ENCODE peak calls at places on chromosomes 12 and 14, in nine cellular contexts. Q, M, W, I, U, N, K, G and S are unnamed samples.

GRCh38 chr14:37230551-37231194 is 32.9 kb downstream of the MIPOL1 start:
- DNase-seq in Q (no peak), M (no peak), W (peak), I (peak), U (peak), N (no peak), K (no peak), G (peak), S (peak)

GRCh38 chr12:104672096-104672445 is 215.3 kb downstream of the CHST11 start:
- DNase-seq in Q (no peak), M (no peak), W (no peak), I (no peak), U (no peak), N (no peak), K (no peak), G (no peak), S (no peak)

GRCh38 chr12:111431772-111432171 is 26.0 kb downstream of the SH2B3 start:
- DNase-seq in Q (no peak), M (no peak), W (no peak), I (no peak), U (no peak), N (no peak), K (no peak), G (no peak), S (no peak)

GRCh38 chr12:116619246-116619645 is 60.1 kb downstream of the MAP1LC3B2 start:
- DNase-seq in Q (no peak), M (no peak), W (no peak), I (no peak), U (no peak), N (no peak), K (no peak), G (no peak), S (no peak)

GRCh38 chr12:113980537-113981337 is 14.6 kb upstream of the RBM19 start:
- DNase-seq in Q (peak), M (no peak), W (peak), I (peak), U (peak), N (no peak), K (no peak), G (peak), S (peak)

GRCh38 chr12:7645395-7646177 is 20.1 kb downstream of the APOBEC1 start:
- DNase-seq in Q (no peak), M (no peak), W (peak), I (peak), U (peak), N (no peak), K (no peak), G (peak), S (peak)

GRCh38 chr12:122228092-122228491 is 2.2 kb upstream of the DIABLO start:
- DNase-seq in Q (no peak), M (no peak), W (no peak), I (no peak), U (no peak), N (no peak), K (no peak), G (no peak), S (no peak)

GRCh38 chr14:54881235-54881760 is 21.3 kb downstream of the GCH1 start:
- DNase-seq in Q (no peak), M (no peak), W (peak), I (no peak), U (peak), N (no peak), K (no peak), G (no peak), S (peak)

GRCh38 chr12:124919646-124920352 is 5.3 kb upstream of the UBC start:
- DNase-seq in Q (no peak), M (no peak), W (peak), I (no peak), U (peak), N (no peak), K (no peak), G (no peak), S (no peak)

GRCh38 chr14:71246539-71246938 is 339.3 kb downstream of the PCNX1 start:
- DNase-seq in Q (no peak), M (no peak), W (no peak), I (no peak), U (no peak), N (no peak), K (no peak), G (no peak), S (no peak)

GRCh38 chr14:71245659-71246361 is 338.6 kb downstream of the PCNX1 start:
- DNase-seq in Q (no peak), M (no peak), W (no peak), I (no peak), U (no peak), N (no peak), K (no peak), G (no peak), S (no peak)

GRCh38 chr14:71243697-71244096 is 336.4 kb downstream of the PCNX1 start:
- DNase-seq in Q (no peak), M (no peak), W (peak), I (no peak), U (no peak), N (no peak), K (no peak), G (no peak), S (no peak)

GRCh38 chr14:71242237-71242748 is 335.0 kb downstream of the PCNX1 start:
- DNase-seq in Q (no peak), M (no peak), W (peak), I (no peak), U (no peak), N (no peak), K (no peak), G (no peak), S (no peak)

DNA sequence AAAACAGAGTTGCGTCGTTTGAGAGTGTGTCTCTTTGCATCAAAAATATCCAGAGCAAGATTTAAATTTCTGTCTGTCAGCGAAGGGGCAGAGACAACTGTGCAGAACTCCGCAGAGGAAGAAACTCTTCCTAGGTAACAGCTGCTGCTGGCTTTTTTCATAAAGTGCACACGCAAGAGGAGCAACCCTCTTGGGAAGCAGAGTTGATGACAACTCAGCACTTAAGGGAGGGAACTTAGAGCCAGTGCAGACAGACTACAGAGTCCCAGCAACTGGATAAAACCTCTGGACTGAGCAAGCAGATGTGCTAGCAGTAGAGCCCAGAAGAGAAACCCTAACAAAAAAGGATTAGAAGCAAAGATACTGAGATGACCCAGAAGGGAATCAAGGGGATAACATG is 337.1 kb downstream of the PCNX1 start:
- DNase-seq in Q (no peak), M (no peak), W (peak), I (no peak), U (no peak), N (no peak), K (no peak), G (no peak), S (no peak)
- TF ChIP-seq CTCF in Q (no peak), M (no peak), W (no peak), I (no peak), U (no peak), N (no peak), K (no peak), G (no peak), S (no peak)

GRCh38 chr14:77139540-77140342 is 1.9 kb downstream of the ZDHHC22 start:
- DNase-seq in Q (peak), M (no peak), W (no peak), I (peak), U (peak), N (no peak), K (no peak), G (peak), S (peak)
- TF ChIP-seq CTCF in Q (peak), M (peak), W (peak), I (peak), U (peak), N (peak), K (no peak), G (peak), S (peak)

DNA sequence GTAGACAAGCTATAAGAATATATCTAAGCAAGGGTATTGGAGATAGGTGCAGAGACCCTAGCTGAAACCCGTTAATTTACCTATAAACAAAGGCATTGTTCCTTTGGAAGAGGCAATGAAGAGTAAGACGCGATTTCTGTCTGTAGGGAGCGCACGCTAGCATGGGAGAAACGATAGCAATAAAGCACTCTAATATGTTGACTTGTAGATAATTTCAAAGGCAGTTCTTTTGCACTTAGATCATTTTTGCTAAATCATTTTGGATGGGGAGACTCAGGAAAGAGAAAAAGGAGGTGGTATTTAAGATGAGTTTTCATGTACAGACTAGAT is 648 bp downstream of the CCDC77 start:
- DNase-seq in Q (no peak), M (no peak), W (peak), I (no peak), U (peak), N (no peak), K (no peak), G (peak), S (no peak)
- TF ChIP-seq CTCF in Q (peak), M (no peak), W (peak), I (peak), U (peak), N (no peak), K (no peak), G (peak), S (peak)

DNA sequence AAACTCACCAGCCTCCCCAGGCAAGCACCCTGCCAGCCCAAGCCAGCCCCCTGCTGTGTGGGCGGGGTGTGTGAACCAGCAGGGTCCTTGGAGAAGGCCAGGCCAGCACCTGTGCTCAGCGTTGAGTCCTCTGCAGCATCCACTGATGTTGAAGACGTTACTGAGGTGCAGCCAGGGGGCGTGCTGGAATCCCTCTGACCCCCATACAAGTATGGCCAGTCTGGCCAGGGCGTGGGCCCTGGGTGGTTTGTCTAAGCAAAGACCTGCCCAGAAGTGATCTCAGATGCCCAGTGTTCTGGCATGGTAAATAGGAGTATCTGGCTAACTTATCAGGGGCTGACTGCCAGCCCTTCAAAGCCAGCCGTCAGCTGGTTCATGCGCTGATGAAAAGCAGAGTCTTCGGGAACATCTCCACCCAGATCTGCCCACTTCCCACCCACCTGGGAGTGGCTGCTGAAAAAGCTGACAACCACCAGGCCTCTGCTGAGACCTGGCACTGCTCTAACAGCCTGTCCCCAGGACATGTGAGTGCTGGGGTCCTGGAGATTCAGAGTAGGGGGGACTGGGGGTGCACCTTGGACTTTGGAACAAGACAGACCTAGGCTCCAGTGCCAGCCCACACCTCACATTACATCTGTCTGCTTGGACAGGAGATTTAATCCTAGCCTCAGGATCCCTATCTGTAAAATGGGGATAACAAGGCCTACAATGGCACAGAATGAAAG is 41.1 kb downstream of the ACTN1 start:
- DNase-seq in Q (no peak), M (no peak), W (peak), I (no peak), U (no peak), N (no peak), K (no peak), G (no peak), S (no peak)
- TF ChIP-seq CTCF in Q (peak), M (peak), W (peak), I (peak), U (no peak), N (peak), K (peak), G (peak), S (no peak)

GRCh38 chr14:60734465-60735242 is at the start of gene MNAT1:
- DNase-seq in Q (peak), M (peak), W (peak), I (peak), U (peak), N (peak), K (peak), G (peak), S (peak)

GRCh38 chr14:60736494-60736893 is 1.9 kb downstream of the MNAT1 start:
- DNase-seq in Q (no peak), M (no peak), W (peak), I (no peak), U (no peak), N (no peak), K (no peak), G (peak), S (no peak)

DNA sequence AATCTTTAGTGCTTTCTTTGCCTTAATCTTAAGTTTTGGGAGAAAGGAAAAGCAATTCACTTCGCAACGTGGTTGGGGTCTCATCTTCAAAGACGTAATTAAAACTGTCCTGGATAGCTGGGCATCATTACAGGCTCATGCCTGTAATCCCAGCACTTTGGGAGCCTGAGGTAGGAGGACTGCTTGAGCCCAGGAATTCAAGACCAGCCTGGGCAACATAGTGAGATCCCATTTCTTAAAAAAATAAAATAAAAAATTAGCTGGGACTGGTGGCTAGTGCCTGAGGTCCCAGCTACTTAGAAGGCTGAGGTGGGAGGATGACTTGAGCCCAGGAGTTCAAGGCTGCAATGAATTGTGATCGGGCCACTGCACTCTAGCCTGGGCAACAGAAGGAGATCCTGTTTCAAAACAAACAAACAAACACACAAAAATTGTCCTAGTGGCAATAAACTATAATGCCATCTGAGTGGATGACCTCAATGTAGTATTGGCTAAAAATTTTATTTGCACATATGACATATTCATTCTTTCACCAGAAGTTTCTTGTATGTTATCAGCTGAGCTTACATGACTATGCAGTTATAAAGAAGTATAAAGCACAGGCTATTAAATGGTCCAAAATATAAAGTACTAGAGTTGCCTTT is 1.6 kb upstream of the MNAT1 start:
- DNase-seq in Q (no peak), M (no peak), W (no peak), I (no peak), U (no peak), N (no peak), K (no peak), G (no peak), S (no peak)
- TF ChIP-seq CTCF in Q (no peak), M (no peak), W (no peak), I (no peak), U (no peak), N (no peak), K (no peak), G (no peak), S (no peak)

DNA sequence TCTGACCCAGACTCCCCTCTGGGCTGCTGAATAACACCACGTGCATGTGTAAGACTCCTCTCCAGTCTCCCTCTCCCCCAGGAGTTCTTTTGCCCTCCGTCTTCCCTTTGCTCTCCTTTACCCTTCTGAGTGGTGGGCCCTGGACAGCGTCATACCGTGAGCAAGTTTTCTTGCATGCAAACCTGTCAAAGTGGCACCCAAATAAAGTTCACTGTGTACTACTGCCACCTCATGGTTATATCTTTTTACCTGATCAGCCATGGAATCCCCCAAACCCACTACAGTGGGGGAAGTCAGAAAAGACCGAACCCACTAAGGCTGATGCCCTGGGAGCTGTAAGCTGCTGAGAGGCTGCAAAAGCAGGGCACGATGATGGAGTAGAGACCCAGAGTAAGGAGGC is 131.1 kb upstream of the VRK1 start:
- DNase-seq in Q (no peak), M (no peak), W (no peak), I (no peak), U (peak), N (no peak), K (no peak), G (peak), S (no peak)
- TF ChIP-seq CTCF in Q (no peak), M (no peak), W (no peak), I (no peak), U (peak), N (no peak), K (no peak), G (peak), S (no peak)

GRCh38 chr12:37672655-37673260 is 643.8 kb upstream of the ALG10B start:
- DNase-seq in Q (no peak), M (no peak), W (no peak), I (no peak), U (peak), N (no peak), K (no peak), G (peak), S (no peak)
- TF ChIP-seq CTCF in Q (no peak), M (peak), W (peak), I (peak), U (peak), N (peak), K (no peak), G (peak), S (peak)

GRCh38 chr12:55681142-55682077 is 26.3 kb downstream of the ITGA7 start:
- DNase-seq in Q (peak), M (peak), W (peak), I (peak), U (no peak), N (peak), K (no peak), G (peak), S (peak)
- TF ChIP-seq CTCF in Q (peak), M (peak), W (peak), I (peak), U (peak), N (peak), K (no peak), G (peak), S (no peak)